ENCODE peak calls at places on chromosomes 16 and 17, in seven cellular contexts. D is H9, K is SK-N-SH, V is mesothelial cell of epicardium, S is astrocyte of the cerebellum, F is fibroblast of the aortic adventitia, Q is neural progenitor cell. M is an unnamed sample.

GRCh38 chr17:62809656-62810055 is 1.5 kb upstream of the MARCHF10 start:
- DNase-seq in V (no peak), D (no peak), S (no peak), K (no peak), Q (no peak), F (no peak), M (no peak)

GRCh38 chr16:64736887-64737286 is 385.0 kb downstream of the CDH11 start:
- DNase-seq in D (no peak), F (no peak), K (no peak), V (no peak), Q (no peak), S (no peak), M (no peak)

GRCh38 chr17:19412984-19413383 is 2.0 kb downstream of the RNF112 start:
- DNase-seq in F (no peak), D (no peak), V (no peak), K (no peak), Q (no peak), S (no peak), M (no peak)

GRCh38 chr16:72818286-72818845 is 229.6 kb downstream of the ZFHX3 start:
- DNase-seq in Q (peak; percentile 49), D (no peak), S (peak; percentile 62), K (no peak), F (peak; percentile 49), V (no peak), M (peak; percentile 23)

GRCh38 chr17:13462161-13462560 is 139.6 kb downstream of the HS3ST3A1 start:
- DNase-seq in D (no peak), F (peak; percentile 59), S (no peak), V (no peak), Q (no peak), K (no peak), M (no peak)

GRCh38 chr16:14549789-14550153 is 80.3 kb downstream of the PARN start:
- DNase-seq in K (no peak), F (no peak), S (no peak), D (no peak), V (no peak), Q (no peak), M (no peak)

GRCh38 chr17:48873212-48873611 is 19.4 kb upstream of the ATP5MC1 start:
- DNase-seq in Q (no peak), D (no peak), V (no peak), F (no peak), K (no peak), S (no peak), M (no peak)

GRCh38 chr17:58330997-58331814 is 2.6 kb upstream of the TSPOAP1 start:
- DNase-seq in S (no peak), F (no peak), V (no peak), Q (no peak), K (peak; percentile 20), D (peak; percentile 42), M (no peak)

GRCh38 chr17:81831957-81832607 is 1.0 kb downstream of the MCRIP1 start:
- DNase-seq in D (no peak), F (peak; percentile 59), Q (no peak), S (no peak), V (no peak), K (no peak), M (no peak)

GRCh38 chr17:5706835-5707234 is 122.5 kb upstream of the NLRP1 start:
- DNase-seq in Q (peak; percentile 83), K (peak; percentile 56), V (peak; percentile 36), D (peak; percentile 89), F (peak; percentile 77), S (peak; percentile 38), M (peak; percentile 79)

GRCh38 chr17:35778641-35779196 is 16.7 kb downstream of the MMP28 start:
- DNase-seq in D (no peak), Q (no peak), S (no peak), V (no peak), K (no peak), F (no peak), M (no peak)

GRCh38 chr17:62648954-62649294 is 21.5 kb downstream of the MRC2 start:
- DNase-seq in D (peak; percentile 56), F (no peak), Q (no peak), K (no peak), S (no peak), V (no peak), M (no peak)

GRCh38 chr16:2149630-2150417 is 1.4 kb downstream of the RAB26 start:
- DNase-seq in K (no peak), D (peak; percentile 73), Q (peak; percentile 38), V (no peak), F (no peak), S (no peak), M (no peak)

GRCh38 chr17:14307560-14308024 is 6.7 kb downstream of the HS3ST3B1 start:
- DNase-seq in K (no peak), S (no peak), F (peak; percentile 87), Q (no peak), V (no peak), D (peak; percentile 3), M (no peak)

GRCh38 chr17:76909971-76910760 is 42.0 kb downstream of the MGAT5B start:
- DNase-seq in S (peak; percentile 16), F (peak; percentile 46), D (peak; percentile 89), V (peak; percentile 69), K (no peak), Q (peak; percentile 91), M (peak; percentile 78)

GRCh38 chr16:19386555-19386954 is 31.1 kb upstream of the TMC5 start:
- DNase-seq in F (no peak), S (no peak), V (no peak), D (no peak), Q (no peak), K (no peak), M (no peak)

GRCh38 chr17:75864448-75864871 is 9.3 kb upstream of the WBP2 start:
- DNase-seq in Q (peak; percentile 32), K (peak; percentile 35), D (peak; percentile 70), F (peak; percentile 87), S (peak; percentile 69), V (no peak), M (no peak)

GRCh38 chr16:89695086-89695874 is 6.2 kb downstream of the SPATA2L start:
- DNase-seq in D (no peak), Q (no peak), V (no peak), K (peak; percentile 29), F (no peak), S (no peak), M (no peak)

GRCh38 chr17:31398381-31399275 is 7.2 kb downstream of the RAB11FIP4 start:
- DNase-seq in K (no peak), F (no peak), D (peak; percentile 25), V (no peak), Q (no peak), S (no peak), M (no peak)

GRCh38 chr16:85461814-85462404 is 151.2 kb upstream of the GSE1 start:
- DNase-seq in F (peak; percentile 47), D (peak; percentile 82), Q (peak; percentile 90), K (peak; percentile 80), S (no peak), V (peak; percentile 66), M (no peak)

GRCh38 chr16:21100447-21100846 is 50.2 kb downstream of the DNAH3 start:
- DNase-seq in K (no peak), D (no peak), V (no peak), Q (no peak), F (peak; percentile 48), S (peak; percentile 59), M (no peak)

GRCh38 chr17:39636587-39636926 is 387 bp upstream of the STARD3 start:
- DNase-seq in S (no peak), V (no peak), K (no peak), Q (no peak), D (no peak), F (no peak), M (no peak)

GRCh38 chr17:39639043-39639442 is 2.1 kb downstream of the STARD3 start:
- DNase-seq in D (no peak), V (no peak), S (no peak), K (no peak), Q (no peak), F (no peak), M (no peak)

GRCh38 chr17:39638317-39638716 is 1.4 kb downstream of the STARD3 start:
- DNase-seq in V (no peak), F (no peak), K (no peak), S (no peak), Q (no peak), D (no peak), M (no peak)

GRCh38 chr17:39635614-39636176 is 1.2 kb upstream of the STARD3 start:
- DNase-seq in F (no peak), S (no peak), Q (no peak), D (no peak), V (no peak), K (no peak), M (no peak)

GRCh38 chr17:39636927-39637736 is at the start of gene STARD3:
- DNase-seq in Q (peak; percentile 96), F (peak; percentile 85), D (peak; percentile 97), S (peak; percentile 47), K (peak; percentile 96), V (peak; percentile 83), M (peak; percentile 90)
- TF ChIP-seq CTCF in Q (peak; percentile 19), F (peak; percentile 27), D (peak; percentile 26), S (no peak), K (no peak), V (no peak), M (peak; percentile 21)

GRCh38 chr17:28712037-28712704 is 483 bp upstream of the PROCA1 start:
- DNase-seq in K (no peak), S (no peak), V (no peak), D (peak; percentile 87), F (no peak), Q (peak; percentile 80), M (peak; percentile 65)
- TF ChIP-seq CTCF in K (no peak), S (no peak), V (no peak), D (no peak), F (no peak), Q (no peak), M (no peak)

DNA sequence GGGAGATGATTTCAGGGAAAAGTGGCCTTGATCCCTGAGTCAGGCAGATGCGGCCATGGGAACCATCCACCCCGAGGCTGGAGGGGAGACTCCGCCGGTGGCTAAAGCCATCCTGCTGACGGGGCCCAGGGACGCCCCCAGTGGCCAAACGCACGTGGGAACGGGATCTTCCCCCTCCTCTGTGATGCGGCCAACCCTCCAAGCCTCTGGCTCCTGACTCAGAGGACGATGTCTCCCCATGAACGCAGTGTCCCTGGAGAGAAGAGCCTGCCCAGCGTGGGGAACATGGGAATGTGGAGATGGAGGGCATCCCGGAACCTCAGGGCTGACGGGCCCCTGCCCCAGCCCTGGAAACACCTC is 25.0 kb downstream of the SLC7A5 start:
- DNase-seq in F (no peak), V (no peak), K (no peak), D (no peak), S (no peak), Q (peak; percentile 66), M (no peak)
- TF ChIP-seq CTCF in F (no peak), V (no peak), K (no peak), D (peak; percentile 66), S (peak; percentile 34), Q (peak; percentile 54), M (no peak)

GRCh38 chr17:45108595-45109521 is 23.5 kb downstream of the PLCD3 start:
- DNase-seq in Q (no peak), F (no peak), V (no peak), S (no peak), D (no peak), K (no peak), M (no peak)

GRCh38 chr17:45113424-45113754 is 18.9 kb downstream of the PLCD3 start:
- DNase-seq in S (no peak), F (no peak), D (no peak), Q (no peak), K (no peak), V (no peak), M (no peak)

GRCh38 chr17:45111838-45112237 is 20.5 kb downstream of the PLCD3 start:
- DNase-seq in V (no peak), F (no peak), D (no peak), S (no peak), K (no peak), Q (no peak), M (no peak)

GRCh38 chr17:45112559-45113423 is 19.5 kb downstream of the PLCD3 start:
- DNase-seq in K (no peak), V (no peak), D (no peak), Q (no peak), F (no peak), S (no peak), M (no peak)

GRCh38 chr17:45110676-45111611 is 21.4 kb downstream of the PLCD3 start:
- DNase-seq in K (peak; percentile 36), F (peak; percentile 45), S (no peak), D (no peak), V (no peak), Q (no peak), M (no peak)
- TF ChIP-seq CTCF in K (no peak), F (no peak), S (no peak), D (no peak), V (no peak), Q (no peak), M (no peak)

M was measured in endothelial cell.